ENCODE peak calls at places on chromosomes 1 and 21, in four cellular contexts. X is NB4, G is K562, V is A549. W is an unnamed sample.

GRCh38 chr21:37546949-37547614 is 180.5 kb downstream of the DYRK1A start:
- DNase-seq in X (peak; percentile 41), G (peak; percentile 57), V (no peak), W (peak; percentile 86)

GRCh38 chr1:174700775-174701174 is 253.0 kb downstream of the GPR52 start:
- DNase-seq in X (no peak), G (no peak), V (no peak), W (no peak)

GRCh38 chr21:16932314-16932713 is 580.5 kb upstream of the CXADR start:
- DNase-seq in X (no peak), G (no peak), V (no peak), W (no peak)

GRCh38 chr1:55718758-55719671 is 503.9 kb upstream of the USP24 start:
- DNase-seq in X (no peak), G (no peak), V (peak; percentile 68), W (no peak)

GRCh38 chr1:151574575-151575529 is 34.7 kb downstream of the TUFT1 start:
- DNase-seq in X (peak; percentile 49), G (peak; percentile 89), V (peak; percentile 67), W (peak; percentile 12)

GRCh38 chr1:185520188-185520935 is 203.3 kb upstream of the IVNS1ABP start:
- DNase-seq in X (peak; percentile 20), G (no peak), V (peak; percentile 5), W (peak; percentile 57)

GRCh38 chr21:33682992-33683627 is 40.8 kb downstream of the ITSN1 start:
- DNase-seq in X (no peak), G (peak; percentile 67), V (peak; percentile 77), W (peak; percentile 90)

GRCh38 chr1:23793018-23793781 is 2.3 kb downstream of the LYPLA2 start:
- DNase-seq in X (no peak), G (peak; percentile 73), V (peak; percentile 35), W (no peak)

GRCh38 chr1:12031039-12031980 is 12.0 kb downstream of the MIIP start:
- DNase-seq in X (peak; percentile 46), G (peak; percentile 83), V (peak; percentile 28), W (peak; percentile 16)

GRCh38 chr1:12475158-12475934 is 142.7 kb downstream of the DHRS3 start:
- DNase-seq in X (peak; percentile 62), G (peak; percentile 70), V (no peak), W (no peak)

GRCh38 chr1:174222166-174222949 is 63.0 kb downstream of the RABGAP1L start:
- DNase-seq in X (no peak), G (no peak), V (no peak), W (no peak)

GRCh38 chr1:182215797-182216196 is 154.3 kb upstream of the ZNF648 start:
- DNase-seq in X (no peak), G (no peak), V (no peak), W (no peak)

GRCh38 chr1:8197493-8198282 is 120.2 kb upstream of the SLC45A1 start:
- DNase-seq in X (no peak), G (peak; percentile 98), V (peak; percentile 91), W (peak; percentile 94)

GRCh38 chr1:228861830-228862176 is 126.5 kb downstream of the RHOU start:
- DNase-seq in X (peak; percentile 33), G (no peak), V (no peak), W (no peak)

GRCh38 chr1:246573481-246573880 is 7.2 kb downstream of the CNST start:
- DNase-seq in X (peak; percentile 34), G (no peak), V (no peak), W (no peak)

GRCh38 chr1:48203287-48203900 is 19.1 kb upstream of the SLC5A9 start:
- DNase-seq in X (peak; percentile 22), G (peak; percentile 48), V (peak; percentile 20), W (peak; percentile 57)

GRCh38 chr1:215421772-215422171 is 145.3 kb upstream of the KCTD3 start:
- DNase-seq in X (no peak), G (no peak), V (no peak), W (no peak)

GRCh38 chr1:93692983-93693591 is 11.4 kb upstream of the BCAR3 start:
- DNase-seq in X (no peak), G (no peak), V (peak; percentile 71), W (peak; percentile 77)

GRCh38 chr1:94865369-94865768 is 45.2 kb downstream of the SLC44A3 start:
- DNase-seq in X (no peak), G (no peak), V (no peak), W (peak; percentile 80)

GRCh38 chr1:193700710-193701355 is 514.4 kb upstream of the B3GALT2 start:
- DNase-seq in X (no peak), G (no peak), V (peak; percentile 71), W (peak; percentile 44)

GRCh38 chr1:47328992-47329391 is 4.6 kb upstream of the CMPK1 start:
- DNase-seq in X (no peak), G (no peak), V (no peak), W (no peak)

GRCh38 chr1:221736714-221737113 is 5.2 kb downstream of the DUSP10 start:
- DNase-seq in X (no peak), G (peak; percentile 50), V (no peak), W (no peak)

GRCh38 chr1:10599194-10599861 is 124.6 kb downstream of the PEX14 start:
- DNase-seq in X (no peak), G (no peak), V (peak; percentile 81), W (no peak)

GRCh38 chr1:162939035-162939434 is 78.1 kb upstream of the CCDC190 start:
- DNase-seq in X (no peak), G (peak; percentile 8), V (peak; percentile 18), W (no peak)

GRCh38 chr21:41366522-41367151 is 4.8 kb downstream of the MX2 start:
- DNase-seq in X (peak; percentile 97), G (peak; percentile 45), V (peak; percentile 74), W (no peak)

GRCh38 chr1:224213438-224214119 is 30.5 kb downstream of the DEGS1 start:
- DNase-seq in X (peak; percentile 23), G (peak; percentile 52), V (no peak), W (no peak)

GRCh38 chr1:93810316-93810715 is 68.7 kb downstream of the DNTTIP2 start:
- DNase-seq in X (no peak), G (no peak), V (no peak), W (no peak)

GRCh38 chr1:208438262-208438661 is 194.1 kb upstream of the PLXNA2 start:
- DNase-seq in X (no peak), G (no peak), V (no peak), W (no peak)

GRCh38 chr1:36133484-36133883 is 8.5 kb upstream of the COL8A2 start:
- DNase-seq in X (no peak), G (no peak), V (peak; percentile 39), W (peak; percentile 89)

GRCh38 chr1:39896909-39897685 is 4.6 kb downstream of the MYCL start:
- DNase-seq in X (no peak), G (peak; percentile 39), V (no peak), W (no peak)

GRCh38 chr1:192904438-192904895 is 95.6 kb downstream of the RGS2 start:
- DNase-seq in X (no peak), G (no peak), V (peak; percentile 65), W (peak; percentile 38)

GRCh38 chr1:227378876-227379554 is 60.7 kb upstream of the CDC42BPA start:
- DNase-seq in X (no peak), G (peak; percentile 76), V (no peak), W (no peak)
- TF ChIP-seq MYC in X (no peak), G (no peak), V (no peak), W (no peak)

DNA sequence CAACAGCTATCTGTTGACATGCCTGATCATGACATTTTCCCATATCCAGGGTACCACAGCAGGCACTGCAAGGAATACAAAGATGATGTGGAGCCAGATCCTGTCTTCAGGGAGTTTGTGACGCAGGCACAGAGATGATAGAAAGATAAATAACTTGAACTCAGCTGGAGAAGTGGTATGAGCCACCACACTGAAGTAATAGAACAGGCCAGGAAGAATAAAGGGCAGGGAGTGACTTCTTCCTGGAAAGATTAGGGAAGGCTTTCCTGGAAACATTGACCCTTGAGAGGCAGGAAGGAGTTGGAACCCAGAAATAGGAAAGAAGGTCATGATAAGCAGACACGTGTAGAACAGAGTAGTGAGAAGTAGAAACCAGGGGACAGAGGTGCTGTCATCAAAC is 68.2 kb downstream of the AK5 start:
- DNase-seq in X (no peak), G (peak; percentile 66), V (no peak), W (no peak)
- TF ChIP-seq MYC in X (no peak), G (no peak), V (no peak), W (no peak)

GRCh38 chr1:64062941-64063581 is 140.4 kb upstream of the UBE2U start:
- DNase-seq in X (no peak), G (no peak), V (no peak), W (no peak)
- TF ChIP-seq MYC in X (no peak), G (no peak), V (no peak), W (no peak)

GRCh38 chr1:202397256-202397655 is 48.8 kb downstream of the PPP1R12B start:
- DNase-seq in X (no peak), G (no peak), V (no peak), W (peak; percentile 2)
- TF ChIP-seq MYC in X (no peak), G (no peak), V (no peak), W (no peak)

GRCh38 chr1:84299536-84300260 is 1.8 kb upstream of the SAMD13 start:
- DNase-seq in X (no peak), G (peak; percentile 20), V (no peak), W (peak; percentile 56)

GRCh38 chr1:84298688-84299535 is 2.6 kb upstream of the SAMD13 start:
- DNase-seq in X (peak; percentile 52), G (peak; percentile 59), V (peak; percentile 34), W (peak; percentile 60)

GRCh38 chr1:84300501-84300900 is 1.0 kb upstream of the SAMD13 start:
- DNase-seq in X (no peak), G (no peak), V (no peak), W (no peak)

GRCh38 chr1:84297546-84298244 is 3.8 kb upstream of the SAMD13 start:
- DNase-seq in X (no peak), G (no peak), V (no peak), W (no peak)

GRCh38 chr1:84298336-84298687 is 3.2 kb upstream of the SAMD13 start:
- DNase-seq in X (peak; percentile 68), G (peak; percentile 76), V (peak; percentile 34), W (peak; percentile 61)
- TF ChIP-seq MYC in X (peak; percentile 74), G (no peak), V (no peak), W (peak; percentile 42)

GRCh38 chr1:33656467-33656866 is 184.0 kb downstream of the ZSCAN20 start:
- DNase-seq in X (no peak), G (no peak), V (no peak), W (no peak)

GRCh38 chr1:33659641-33660040 is 187.2 kb downstream of the ZSCAN20 start:
- DNase-seq in X (no peak), G (no peak), V (no peak), W (no peak)

GRCh38 chr1:33657833-33658232 is 185.4 kb downstream of the ZSCAN20 start:
- DNase-seq in X (no peak), G (no peak), V (no peak), W (no peak)

GRCh38 chr1:33660244-33660643 is 187.8 kb downstream of the ZSCAN20 start:
- DNase-seq in X (no peak), G (no peak), V (no peak), W (no peak)

DNA sequence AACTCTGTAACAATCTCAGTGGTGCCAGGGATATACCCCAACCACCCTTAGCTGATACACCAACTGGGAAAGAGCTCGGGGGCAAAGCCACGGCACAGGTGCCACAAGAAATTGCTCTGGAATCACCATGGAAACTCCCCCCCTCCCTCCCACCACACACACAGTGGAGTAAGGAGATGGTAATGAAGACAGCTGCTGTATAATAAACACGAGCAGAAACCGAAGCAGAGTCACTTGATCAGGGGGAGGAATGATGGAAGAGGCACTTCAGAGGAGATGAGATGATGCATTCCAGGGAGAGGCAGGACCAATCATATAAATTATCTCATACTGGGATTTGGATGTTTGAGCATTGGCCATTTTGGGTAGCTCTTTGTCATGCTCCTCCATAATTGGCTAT is 189.3 kb downstream of the ZSCAN20 start:
- DNase-seq in X (no peak), G (no peak), V (no peak), W (no peak)
- TF ChIP-seq MYC in X (no peak), G (no peak), V (no peak), W (no peak)

W was measured in endothelial cell of umbilical vein.